ENCODE peak calls at places on chromosomes 16 and 17, in four cellular contexts. One of them, this sample, is unnamed.

GRCh38 chr16:65684230-65684629 is 562.4 kb upstream of the CDH11 start:
- DNase-seq in activated CD4-positive, alpha-beta T cell treated with anti-CD3 and anti-CD28 coated beads, Interleukin-2, amount 50 U/mL, for 48 hours: no peak
- DNase-seq in AG09319: no peak
- DNase-seq in activated CD4-positive, CD25-positive, alpha-beta regulatory T cell: no peak
- DNase-seq in this sample: no peak

GRCh38 chr17:15213381-15214087 is 51.6 kb downstream of the PMP22 start:
- DNase-seq in activated CD4-positive, alpha-beta T cell treated with anti-CD3 and anti-CD28 coated beads, Interleukin-2, amount 50 U/mL, for 48 hours: no peak
- DNase-seq in AG09319: peak
- DNase-seq in activated CD4-positive, CD25-positive, alpha-beta regulatory T cell: no peak
- DNase-seq in this sample: peak

GRCh38 chr16:66318505-66318904 is 48.0 kb upstream of the CDH5 start:
- DNase-seq in activated CD4-positive, CD25-positive, alpha-beta regulatory T cell: no peak
- DNase-seq in activated CD4-positive, alpha-beta T cell treated with anti-CD3 and anti-CD28 coated beads, Interleukin-2, amount 50 U/mL, for 48 hours: no peak
- DNase-seq in AG09319: no peak
- DNase-seq in this sample: no peak

GRCh38 chr16:30998852-30999761 is 11.3 kb downstream of the STX1B start:
- DNase-seq in AG09319: no peak
- DNase-seq in activated CD4-positive, CD25-positive, alpha-beta regulatory T cell: no peak
- DNase-seq in activated CD4-positive, alpha-beta T cell treated with anti-CD3 and anti-CD28 coated beads, Interleukin-2, amount 50 U/mL, for 48 hours: no peak
- DNase-seq in this sample: no peak

GRCh38 chr16:57773019-57773418 is 29.3 kb downstream of the KIFC3 start:
- DNase-seq in AG09319: no peak
- DNase-seq in activated CD4-positive, CD25-positive, alpha-beta regulatory T cell: no peak
- DNase-seq in activated CD4-positive, alpha-beta T cell treated with anti-CD3 and anti-CD28 coated beads, Interleukin-2, amount 50 U/mL, for 48 hours: no peak
- DNase-seq in this sample: no peak

GRCh38 chr16:19555938-19556778 is 655 bp downstream of the VPS35L start:
- DNase-seq in AG09319: no peak
- DNase-seq in activated CD4-positive, alpha-beta T cell treated with anti-CD3 and anti-CD28 coated beads, Interleukin-2, amount 50 U/mL, for 48 hours: peak
- DNase-seq in activated CD4-positive, CD25-positive, alpha-beta regulatory T cell: no peak
- DNase-seq in this sample: peak

GRCh38 chr16:72646615-72647014 is 401.3 kb downstream of the ZFHX3 start:
- DNase-seq in activated CD4-positive, alpha-beta T cell treated with anti-CD3 and anti-CD28 coated beads, Interleukin-2, amount 50 U/mL, for 48 hours: no peak
- DNase-seq in activated CD4-positive, CD25-positive, alpha-beta regulatory T cell: no peak
- DNase-seq in AG09319: no peak
- DNase-seq in this sample: no peak

GRCh38 chr16:2675714-2676113 is 6.6 kb upstream of the KCTD5 start:
- DNase-seq in activated CD4-positive, alpha-beta T cell treated with anti-CD3 and anti-CD28 coated beads, Interleukin-2, amount 50 U/mL, for 48 hours: no peak
- DNase-seq in activated CD4-positive, CD25-positive, alpha-beta regulatory T cell: no peak
- DNase-seq in AG09319: no peak
- DNase-seq in this sample: no peak

GRCh38 chr17:77465358-77466041 is 324.7 kb downstream of the SEC14L1 start:
- DNase-seq in AG09319: no peak
- DNase-seq in activated CD4-positive, alpha-beta T cell treated with anti-CD3 and anti-CD28 coated beads, Interleukin-2, amount 50 U/mL, for 48 hours: peak
- DNase-seq in activated CD4-positive, CD25-positive, alpha-beta regulatory T cell: peak
- DNase-seq in this sample: peak

GRCh38 chr17:4877089-4877488 is 22.2 kb upstream of the C17orf107 start:
- DNase-seq in activated CD4-positive, CD25-positive, alpha-beta regulatory T cell: no peak
- DNase-seq in activated CD4-positive, alpha-beta T cell treated with anti-CD3 and anti-CD28 coated beads, Interleukin-2, amount 50 U/mL, for 48 hours: no peak
- DNase-seq in AG09319: no peak
- DNase-seq in this sample: no peak

GRCh38 chr16:81996664-81997529 is 14.4 kb downstream of the SDR42E1 start:
- DNase-seq in activated CD4-positive, CD25-positive, alpha-beta regulatory T cell: no peak
- DNase-seq in activated CD4-positive, alpha-beta T cell treated with anti-CD3 and anti-CD28 coated beads, Interleukin-2, amount 50 U/mL, for 48 hours: no peak
- DNase-seq in AG09319: no peak
- DNase-seq in this sample: peak

GRCh38 chr16:85082553-85083050 is 29.7 kb downstream of the CIBAR2 start:
- DNase-seq in AG09319: no peak
- DNase-seq in activated CD4-positive, CD25-positive, alpha-beta regulatory T cell: no peak
- DNase-seq in activated CD4-positive, alpha-beta T cell treated with anti-CD3 and anti-CD28 coated beads, Interleukin-2, amount 50 U/mL, for 48 hours: no peak
- DNase-seq in this sample: no peak